ENCODE peak calls at places on chromosomes 16 and 17, in nine cellular contexts. One of them, this sample, is unnamed.

GRCh38 chr17:46995841-46996571 is 17.0 kb upstream of the RPRML start:
- DNase-seq in A549: no peak
- DNase-seq in tibial nerve: no peak
- DNase-seq in small intestine: no peak
- DNase-seq in AG04450: no peak
- DNase-seq in IMR-90: peak
- DNase-seq in astrocyte: peak
- DNase-seq in uterus: no peak
- DNase-seq in heart right ventricle: no peak
- DNase-seq in this sample: peak

GRCh38 chr16:68472581-68472980 is 24.3 kb upstream of the SMPD3 start:
- DNase-seq in A549: no peak
- DNase-seq in tibial nerve: no peak
- DNase-seq in small intestine: no peak
- DNase-seq in AG04450: no peak
- DNase-seq in IMR-90: no peak
- DNase-seq in astrocyte: no peak
- DNase-seq in uterus: no peak
- DNase-seq in heart right ventricle: no peak
- DNase-seq in this sample: no peak

GRCh38 chr17:14301279-14301760 is 439 bp downstream of the HS3ST3B1 start:
- DNase-seq in A549: no peak
- DNase-seq in tibial nerve: no peak
- DNase-seq in small intestine: no peak
- DNase-seq in AG04450: no peak
- DNase-seq in IMR-90: no peak
- DNase-seq in astrocyte: no peak
- DNase-seq in uterus: no peak
- DNase-seq in heart right ventricle: no peak
- DNase-seq in this sample: no peak

GRCh38 chr16:58656872-58657271 is 27.2 kb upstream of the CNOT1 start:
- DNase-seq in A549: no peak
- DNase-seq in tibial nerve: no peak
- DNase-seq in small intestine: peak
- DNase-seq in AG04450: no peak
- DNase-seq in IMR-90: no peak
- DNase-seq in astrocyte: no peak
- DNase-seq in uterus: no peak
- DNase-seq in heart right ventricle: no peak
- DNase-seq in this sample: no peak

GRCh38 chr17:80101160-80101945 is at the start of gene GAA:
- DNase-seq in A549: peak
- DNase-seq in tibial nerve: peak
- DNase-seq in small intestine: peak
- DNase-seq in AG04450: no peak
- DNase-seq in IMR-90: peak
- DNase-seq in astrocyte: peak
- DNase-seq in uterus: peak
- DNase-seq in heart right ventricle: peak
- DNase-seq in this sample: no peak

GRCh38 chr17:81339502-81340296 is 44.6 kb upstream of the SLC38A10 start:
- DNase-seq in A549: peak
- DNase-seq in tibial nerve: no peak
- DNase-seq in small intestine: peak
- DNase-seq in AG04450: no peak
- DNase-seq in IMR-90: no peak
- DNase-seq in astrocyte: no peak
- DNase-seq in uterus: no peak
- DNase-seq in heart right ventricle: no peak
- DNase-seq in this sample: no peak

GRCh38 chr17:6756425-6757012 is 673 bp downstream of the XAF1 start:
- DNase-seq in A549: no peak
- DNase-seq in tibial nerve: no peak
- DNase-seq in small intestine: peak
- DNase-seq in AG04450: no peak
- DNase-seq in IMR-90: no peak
- DNase-seq in astrocyte: no peak
- DNase-seq in uterus: no peak
- DNase-seq in heart right ventricle: no peak
- DNase-seq in this sample: no peak

GRCh38 chr17:42146911-42147607 is 7.7 kb downstream of the RAB5C start:
- DNase-seq in A549: no peak
- DNase-seq in tibial nerve: no peak
- DNase-seq in small intestine: no peak
- DNase-seq in AG04450: no peak
- DNase-seq in IMR-90: no peak
- DNase-seq in astrocyte: no peak
- DNase-seq in uterus: no peak
- DNase-seq in heart right ventricle: no peak
- DNase-seq in this sample: no peak

DNA sequence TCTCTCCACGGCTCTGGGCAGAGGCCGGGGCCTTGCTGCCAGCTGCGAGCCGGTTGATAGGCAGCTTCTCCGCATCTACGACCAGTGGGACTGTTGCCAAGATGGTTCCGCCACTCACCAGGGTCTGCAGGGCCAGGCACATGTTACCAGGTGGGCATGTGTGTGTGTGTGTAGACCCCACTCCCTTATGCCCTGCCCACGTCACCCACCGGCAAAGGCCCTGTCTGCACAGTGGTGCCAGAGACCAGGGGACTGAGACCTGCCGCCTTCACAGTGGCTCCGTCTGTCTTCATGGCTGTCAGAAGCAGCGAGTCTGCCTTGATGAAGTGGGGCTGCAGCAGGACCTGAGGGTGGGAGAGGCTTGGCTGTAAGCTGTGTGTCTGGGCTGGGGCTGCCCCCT is 17.7 kb downstream of the SREBF1 start:
- DNase-seq in A549: no peak
- DNase-seq in tibial nerve: no peak
- DNase-seq in small intestine: no peak
- DNase-seq in AG04450: no peak
- DNase-seq in IMR-90: no peak
- DNase-seq in astrocyte: no peak
- DNase-seq in uterus: no peak
- DNase-seq in heart right ventricle: no peak
- DNase-seq in this sample: no peak
- H3K27ac ChIP-seq in A549: peak
- H3K27ac ChIP-seq in tibial nerve: no peak
- H3K27ac ChIP-seq in small intestine: no peak
- H3K27ac ChIP-seq in AG04450: no peak
- H3K27ac ChIP-seq in IMR-90: no peak
- H3K27ac ChIP-seq in astrocyte: no peak
- H3K27ac ChIP-seq in uterus: no peak
- H3K27ac ChIP-seq in heart right ventricle: no peak
- H3K27ac ChIP-seq in this sample: peak

DNA sequence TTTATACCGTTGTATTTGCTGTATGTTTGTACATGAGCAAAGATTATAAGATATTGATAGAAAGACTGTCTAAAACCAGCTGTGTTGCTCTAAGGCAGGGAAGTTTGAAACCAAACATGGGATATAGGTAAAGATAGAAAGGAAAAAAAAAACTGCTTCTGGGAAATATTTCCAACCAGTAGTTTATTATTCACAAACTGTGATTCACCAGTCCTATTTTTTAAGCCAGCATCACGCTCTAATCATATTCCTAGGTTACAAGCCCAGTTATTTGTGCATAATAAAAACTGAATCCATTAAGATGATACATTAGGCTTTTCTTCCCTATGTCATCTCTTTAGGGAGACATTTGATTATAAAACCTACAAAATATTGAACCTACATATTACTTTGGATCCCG is 4.0 kb downstream of the ERN1 start:
- DNase-seq in A549: no peak
- DNase-seq in tibial nerve: no peak
- DNase-seq in small intestine: no peak
- DNase-seq in AG04450: no peak
- DNase-seq in IMR-90: no peak
- DNase-seq in astrocyte: no peak
- DNase-seq in uterus: no peak
- DNase-seq in heart right ventricle: no peak
- DNase-seq in this sample: no peak
- H3K27ac ChIP-seq in A549: no peak
- H3K27ac ChIP-seq in tibial nerve: no peak
- H3K27ac ChIP-seq in small intestine: no peak
- H3K27ac ChIP-seq in AG04450: no peak
- H3K27ac ChIP-seq in IMR-90: no peak
- H3K27ac ChIP-seq in astrocyte: no peak
- H3K27ac ChIP-seq in uterus: peak
- H3K27ac ChIP-seq in heart right ventricle: no peak
- H3K27ac ChIP-seq in this sample: no peak

DNA sequence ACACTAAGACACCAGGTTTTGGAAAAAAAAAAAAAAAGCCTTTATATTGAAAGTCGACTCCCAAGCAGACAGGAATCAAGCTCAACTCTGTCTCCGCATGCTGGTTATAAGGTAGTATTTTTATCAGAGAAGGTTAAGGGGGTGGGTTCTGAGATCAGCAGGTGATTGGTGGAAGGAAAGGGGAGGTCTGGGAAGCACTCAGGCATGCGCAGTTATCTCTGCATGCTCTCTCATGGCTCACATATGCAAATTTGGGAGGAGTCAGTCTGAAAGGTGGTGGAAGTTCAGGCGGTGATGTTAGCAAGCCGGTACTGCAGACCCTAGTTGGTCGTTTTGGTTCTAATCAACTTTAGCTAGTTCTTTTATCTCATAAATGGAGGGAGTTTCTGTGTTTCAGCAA is 357.6 kb upstream of the C16orf82 start:
- DNase-seq in A549: peak
- DNase-seq in tibial nerve: no peak
- DNase-seq in small intestine: no peak
- DNase-seq in AG04450: no peak
- DNase-seq in IMR-90: no peak
- DNase-seq in astrocyte: no peak
- DNase-seq in uterus: no peak
- DNase-seq in heart right ventricle: no peak
- DNase-seq in this sample: no peak
- H3K27ac ChIP-seq in A549: no peak
- H3K27ac ChIP-seq in tibial nerve: no peak
- H3K27ac ChIP-seq in small intestine: no peak
- H3K27ac ChIP-seq in AG04450: no peak
- H3K27ac ChIP-seq in IMR-90: no peak
- H3K27ac ChIP-seq in astrocyte: no peak
- H3K27ac ChIP-seq in uterus: no peak
- H3K27ac ChIP-seq in heart right ventricle: no peak
- H3K27ac ChIP-seq in this sample: no peak

DNA sequence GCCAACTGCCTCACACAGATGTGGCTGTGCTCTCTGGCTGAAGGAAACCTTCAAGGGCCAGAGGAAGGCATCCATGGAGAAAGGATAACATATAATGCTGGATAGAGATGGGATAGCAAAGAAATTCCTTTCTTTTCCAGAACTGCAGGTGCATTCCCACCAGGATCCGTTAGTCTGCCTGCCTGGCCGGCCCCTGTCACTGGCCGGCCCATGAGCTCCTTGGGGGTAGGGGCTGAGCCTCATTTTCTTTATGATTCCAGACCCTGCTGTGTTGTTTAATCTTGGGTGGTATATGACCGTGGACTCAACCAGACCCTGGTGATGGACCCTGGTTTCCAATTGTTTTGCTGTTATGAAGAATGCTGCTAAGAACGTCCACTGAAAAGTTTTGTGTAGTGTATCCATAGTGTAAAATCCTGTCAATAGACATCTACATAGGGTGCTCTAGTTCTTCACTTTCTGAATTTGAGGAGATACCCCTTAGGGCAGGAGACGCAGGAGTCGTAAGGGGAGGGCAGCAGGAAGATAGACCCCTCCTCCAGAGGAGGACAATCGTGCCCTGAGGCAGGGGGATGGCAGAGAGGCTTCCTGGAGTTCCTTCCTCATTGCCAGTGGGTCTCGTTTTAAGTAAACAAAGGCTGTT is 93.5 kb downstream of the IRX3 start:
- DNase-seq in A549: no peak
- DNase-seq in tibial nerve: no peak
- DNase-seq in small intestine: no peak
- DNase-seq in AG04450: no peak
- DNase-seq in IMR-90: no peak
- DNase-seq in astrocyte: no peak
- DNase-seq in uterus: no peak
- DNase-seq in heart right ventricle: no peak
- DNase-seq in this sample: no peak
- H3K27ac ChIP-seq in A549: peak
- H3K27ac ChIP-seq in tibial nerve: no peak
- H3K27ac ChIP-seq in small intestine: no peak
- H3K27ac ChIP-seq in AG04450: no peak
- H3K27ac ChIP-seq in IMR-90: no peak
- H3K27ac ChIP-seq in astrocyte: no peak
- H3K27ac ChIP-seq in uterus: peak
- H3K27ac ChIP-seq in heart right ventricle: peak
- H3K27ac ChIP-seq in this sample: no peak

DNA sequence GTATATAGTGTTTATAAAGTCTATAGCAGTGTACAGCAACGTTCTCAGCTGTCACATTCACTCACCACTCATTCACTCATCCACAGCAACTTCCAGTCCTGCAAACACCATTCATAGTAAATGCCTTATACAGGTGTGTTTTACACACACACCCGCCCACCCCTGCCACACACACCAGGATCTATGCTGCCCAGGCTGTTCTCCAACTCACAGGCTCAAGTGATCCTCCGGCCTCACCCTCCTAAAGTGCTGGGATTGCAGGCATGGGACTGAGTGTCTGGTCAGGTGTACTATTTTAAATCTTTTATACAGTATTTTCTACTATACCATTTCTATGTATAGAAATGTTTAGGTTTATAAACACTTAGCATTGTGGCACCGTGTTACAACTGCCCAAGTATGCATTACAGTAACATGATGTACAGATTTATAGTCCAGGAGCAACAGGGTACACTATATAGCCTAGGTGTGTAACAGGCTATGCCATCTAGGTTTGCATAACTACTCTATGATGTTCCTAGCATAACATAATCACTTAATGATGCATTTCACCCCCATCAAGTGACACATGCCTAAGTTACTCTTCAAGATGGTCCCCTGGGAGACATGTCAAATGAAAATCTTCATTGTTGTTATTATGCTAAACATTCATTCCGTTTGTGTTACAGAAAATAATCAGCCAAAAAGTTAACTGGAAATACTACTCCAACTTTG is 42.5 kb downstream of the CREBBP start:
- DNase-seq in A549: no peak
- DNase-seq in tibial nerve: no peak
- DNase-seq in small intestine: no peak
- DNase-seq in AG04450: no peak
- DNase-seq in IMR-90: no peak
- DNase-seq in astrocyte: no peak
- DNase-seq in uterus: no peak
- DNase-seq in heart right ventricle: no peak
- DNase-seq in this sample: no peak
- H3K27ac ChIP-seq in A549: no peak
- H3K27ac ChIP-seq in tibial nerve: no peak
- H3K27ac ChIP-seq in small intestine: no peak
- H3K27ac ChIP-seq in AG04450: no peak
- H3K27ac ChIP-seq in IMR-90: no peak
- H3K27ac ChIP-seq in astrocyte: no peak
- H3K27ac ChIP-seq in uterus: no peak
- H3K27ac ChIP-seq in heart right ventricle: no peak
- H3K27ac ChIP-seq in this sample: no peak

This sample was measured in epithelial cell of prostate.